ENCODE peak calls at places on chromosomes 4 and X, in six cellular contexts. I, C, J, P, W and O are unnamed samples.

GRCh38 chrX:65679071-65679540 is 11.7 kb downstream of the MSN start:
- DNase-seq in I (no peak), C (no peak), J (no peak), P (no peak), W (no peak), O (no peak)

GRCh38 chrX:153865685-153866084 is 20.3 kb downstream of the L1CAM start:
- DNase-seq in I (no peak), C (no peak), J (no peak), P (no peak), W (no peak), O (no peak)

GRCh38 chr4:5636766-5637670 is 71.3 kb downstream of the EVC2 start:
- DNase-seq in I (no peak), C (no peak), J (no peak), P (no peak), W (no peak), O (no peak)

GRCh38 chr4:100591156-100591876 is 73.5 kb upstream of the EMCN start:
- DNase-seq in I (no peak), C (no peak), J (no peak), P (no peak), W (no peak), O (no peak)

GRCh38 chr4:116073051-116073450 is 959.6 kb upstream of the NDST4 start:
- DNase-seq in I (no peak), C (no peak), J (no peak), P (no peak), W (no peak), O (no peak)

GRCh38 chr4:8037150-8037769 is 97.6 kb upstream of the AFAP1 start:
- DNase-seq in I (no peak), C (no peak), J (no peak), P (no peak), W (no peak), O (no peak)

GRCh38 chrX:68721991-68722860 is 74.8 kb downstream of the STARD8 start:
- DNase-seq in I (no peak), C (no peak), J (no peak), P (no peak), W (no peak), O (no peak)

GRCh38 chrX:64229145-64229544 is 1.3 kb downstream of the ASB12 start:
- DNase-seq in I (no peak), C (no peak), J (no peak), P (no peak), W (no peak), O (no peak)

GRCh38 chr4:117900832-117901231 is 133.5 kb upstream of the NDST3 start:
- DNase-seq in I (no peak), C (no peak), J (no peak), P (no peak), W (no peak), O (no peak)

GRCh38 chr4:128241425-128241913 is 46.1 kb downstream of the PGRMC2 start:
- DNase-seq in I (peak), C (no peak), J (no peak), P (no peak), W (peak), O (no peak)

GRCh38 chrX:2463973-2464676 is 36.7 kb downstream of the DHRSX start:
- DNase-seq in I (no peak), C (no peak), J (no peak), P (no peak), W (no peak), O (no peak)

GRCh38 chrX:13428055-13428786 is 108.4 kb upstream of the ATXN3L start:
- DNase-seq in I (peak), C (no peak), J (no peak), P (no peak), W (peak), O (no peak)

GRCh38 chr4:183175631-183176232 is 76.7 kb downstream of the WWC2 start:
- DNase-seq in I (peak), C (no peak), J (no peak), P (no peak), W (no peak), O (no peak)

GRCh38 chr4:52711834-52712171 is 39.4 kb downstream of the ERVMER34-1 start:
- DNase-seq in I (no peak), C (no peak), J (no peak), P (no peak), W (no peak), O (no peak)

GRCh38 chr4:76836860-76837564 is 60.9 kb downstream of the SOWAHB start:
- DNase-seq in I (no peak), C (no peak), J (no peak), P (no peak), W (no peak), O (no peak)

GRCh38 chrX:23616361-23616760 is 50.9 kb upstream of the PRDX4 start:
- DNase-seq in I (peak), C (no peak), J (no peak), P (no peak), W (peak), O (no peak)

GRCh38 chr4:3469386-3470243 is 6.5 kb downstream of the DOK7 start:
- DNase-seq in I (no peak), C (no peak), J (peak), P (no peak), W (no peak), O (no peak)

GRCh38 chr4:174318829-174319764 is 35.4 kb downstream of the CEP44 start:
- DNase-seq in I (peak), C (no peak), J (no peak), P (no peak), W (no peak), O (no peak)

GRCh38 chrX:30951003-30951402 is 61.9 kb upstream of the TAB3 start:
- DNase-seq in I (no peak), C (no peak), J (no peak), P (no peak), W (no peak), O (no peak)

GRCh38 chrX:81280148-81280547 is 78.2 kb downstream of the SH3BGRL start:
- DNase-seq in I (no peak), C (no peak), J (no peak), P (no peak), W (no peak), O (no peak)

GRCh38 chrX:39705299-39705698 is 392.5 kb downstream of the BCOR start:
- DNase-seq in I (peak), C (no peak), J (peak), P (no peak), W (peak), O (no peak)

GRCh38 chr4:125464146-125464545 is 149.4 kb downstream of the FAT4 start:
- DNase-seq in I (no peak), C (no peak), J (no peak), P (no peak), W (no peak), O (no peak)

GRCh38 chr4:158610790-158611189 is 60.9 kb downstream of the C4orf46 start:
- DNase-seq in I (peak), C (no peak), J (no peak), P (no peak), W (no peak), O (peak)

GRCh38 chr4:128757712-128758111 is 51.8 kb upstream of the JADE1 start:
- DNase-seq in I (no peak), C (no peak), J (no peak), P (no peak), W (no peak), O (no peak)

GRCh38 chr4:13837228-13837627 is 209.7 kb upstream of the BOD1L1 start:
- DNase-seq in I (no peak), C (no peak), J (no peak), P (no peak), W (no peak), O (no peak)

GRCh38 chr4:150782921-150783320 is 201.0 kb downstream of the MAB21L2 start:
- DNase-seq in I (peak), C (no peak), J (no peak), P (no peak), W (no peak), O (no peak)

GRCh38 chrX:109660756-109661155 is 35.8 kb upstream of the KCNE5 start:
- DNase-seq in I (peak), C (no peak), J (no peak), P (no peak), W (no peak), O (no peak)

GRCh38 chr4:173545440-173545839 is 15.4 kb upstream of the HAND2 start:
- DNase-seq in I (no peak), C (no peak), J (no peak), P (no peak), W (no peak), O (no peak)

GRCh38 chr4:67104145-67104544 is 441.2 kb downstream of the CENPC start:
- DNase-seq in I (no peak), C (no peak), J (no peak), P (no peak), W (no peak), O (no peak)

GRCh38 chr4:142427456-142427855 is 418.6 kb downstream of the INPP4B start:
- DNase-seq in I (no peak), C (no peak), J (no peak), P (no peak), W (no peak), O (no peak)

GRCh38 chr4:65416875-65417274 is 253.4 kb downstream of the EPHA5 start:
- DNase-seq in I (peak), C (no peak), J (no peak), P (no peak), W (no peak), O (no peak)

GRCh38 chr4:7342581-7343352 is 92.0 kb downstream of the PSAPL1 start:
- DNase-seq in I (no peak), C (no peak), J (no peak), P (no peak), W (no peak), O (no peak)

GRCh38 chrX:136936183-136936549 is 55.6 kb upstream of the RBMX start:
- DNase-seq in I (peak), C (no peak), J (no peak), P (no peak), W (no peak), O (no peak)

GRCh38 chr4:48243429-48243828 is 26.2 kb downstream of the TEC start:
- DNase-seq in I (no peak), C (no peak), J (no peak), P (no peak), W (no peak), O (no peak)

GRCh38 chrX:13167444-13168207 is 123.2 kb upstream of the FAM9C start:
- DNase-seq in I (peak), C (no peak), J (no peak), P (no peak), W (no peak), O (peak)

GRCh38 chr4:103306870-103307345 is 108.8 kb upstream of the CENPE start:
- DNase-seq in I (peak), C (no peak), J (no peak), P (no peak), W (no peak), O (no peak)

GRCh38 chr4:25307596-25307995 is 5.0 kb upstream of the ZCCHC4 start:
- DNase-seq in I (peak), C (no peak), J (no peak), P (no peak), W (no peak), O (no peak)

GRCh38 chr4:123396294-123397275 is at the start of gene SPRY1:
- DNase-seq in I (peak), C (peak), J (peak), P (peak), W (peak), O (peak)